ENCODE peak calls at places on chromosomes 13 and 19, in six cellular contexts. B is AG04450; M is naive thymus-derived CD4-positive, alpha-beta T cell; R is ovary; L is lung; W is upper lobe of left lung. G is an unnamed sample.

GRCh38 chr13:77390391-77390790 is 63.5 kb upstream of the MYCBP2 start:
- DNase-seq in M (no peak), W (no peak), R (no peak), L (no peak), B (no peak), G (no peak)

GRCh38 chr13:113947321-113948033 is 26.4 kb downstream of the C13orf46 start:
- DNase-seq in M (no peak), B (no peak), W (no peak), R (peak; percentile 66), L (no peak), G (no peak)

GRCh38 chr13:45385320-45385719 is 32.9 kb downstream of the SLC25A30 start:
- DNase-seq in W (no peak), M (no peak), L (no peak), R (no peak), B (no peak), G (no peak)

GRCh38 chr13:72463561-72463960 is 263.9 kb downstream of the MZT1 start:
- DNase-seq in B (no peak), L (no peak), M (no peak), W (no peak), R (no peak), G (no peak)

GRCh38 chr13:33797622-33798021 is 20.3 kb upstream of the RFC3 start:
- DNase-seq in L (no peak), M (no peak), W (no peak), R (no peak), B (no peak), G (no peak)

GRCh38 chr19:870963-871401 is 11.5 kb downstream of the CFD start:
- DNase-seq in W (no peak), M (no peak), L (no peak), B (no peak), R (peak; percentile 74), G (no peak)

GRCh38 chr19:50046649-50047503 is 21.1 kb downstream of the ZNF473 start:
- DNase-seq in R (no peak), M (peak; percentile 55), L (peak; percentile 62), B (no peak), W (peak; percentile 59), G (peak; percentile 25)

GRCh38 chr13:45122941-45123340 is 2.6 kb downstream of the GTF2F2 start:
- DNase-seq in L (no peak), R (no peak), M (no peak), W (no peak), B (no peak), G (no peak)

GRCh38 chr13:75447493-75447892 is 34.5 kb downstream of the TBC1D4 start:
- DNase-seq in M (no peak), B (no peak), R (no peak), W (no peak), L (no peak), G (no peak)

GRCh38 chr19:19545707-19546106 is 7.6 kb downstream of the CILP2 start:
- DNase-seq in L (no peak), W (no peak), M (no peak), B (no peak), R (no peak), G (no peak)

GRCh38 chr19:18593367-18594095 is 4.9 kb downstream of the REX1BD start:
- DNase-seq in R (peak; percentile 57), W (no peak), B (no peak), M (no peak), L (no peak), G (no peak)

GRCh38 chr19:6572217-6572616 is 18.7 kb downstream of the CD70 start:
- DNase-seq in W (peak; percentile 46), L (peak; percentile 31), M (no peak), B (no peak), R (no peak), G (no peak)

GRCh38 chr13:67515895-67516294 is 285.8 kb upstream of the PCDH9 start:
- DNase-seq in B (peak; percentile 66), W (no peak), M (no peak), R (no peak), L (no peak), G (no peak)

GRCh38 chr19:27971071-27971470 is 1241.9 kb downstream of the UQCRFS1 start:
- DNase-seq in R (no peak), L (no peak), M (no peak), W (no peak), B (no peak), G (no peak)

GRCh38 chr19:29232315-29232852 is 19.4 kb upstream of the UQCRFS1 start:
- DNase-seq in M (no peak), L (no peak), R (no peak), B (no peak), W (no peak), G (no peak)

GRCh38 chr13:113393226-113393571 is 29.3 kb upstream of the GRTP1 start:
- DNase-seq in M (peak; percentile 13), B (no peak), W (no peak), R (no peak), L (no peak), G (no peak)

GRCh38 chr13:44044544-44045178 is 165.0 kb downstream of the LACC1 start:
- DNase-seq in M (no peak), B (no peak), L (no peak), R (no peak), W (no peak), G (no peak)

GRCh38 chr19:35006342-35006998 is 6.3 kb downstream of the GRAMD1A start:
- DNase-seq in W (peak; percentile 80), M (no peak), R (no peak), L (peak; percentile 76), B (no peak), G (no peak)

GRCh38 chr13:43132228-43132627 is 108.8 kb downstream of the DNAJC15 start:
- DNase-seq in R (no peak), L (no peak), M (no peak), W (no peak), B (no peak), G (no peak)

GRCh38 chr13:102701331-102701730 is 6.5 kb upstream of the METTL21C start:
- DNase-seq in L (no peak), B (no peak), R (no peak), M (no peak), W (no peak), G (no peak)

GRCh38 chr13:50220938-50221337 is 205.7 kb downstream of the KCNRG start:
- DNase-seq in L (no peak), W (peak; percentile 40), B (no peak), R (no peak), M (no peak), G (no peak)

GRCh38 chr19:55913643-55914268 is 18.4 kb downstream of the NLRP13 start:
- DNase-seq in B (no peak), L (no peak), M (no peak), R (no peak), W (no peak), G (no peak)

GRCh38 chr13:22012676-22013075 is 341.8 kb downstream of the FGF9 start:
- DNase-seq in M (no peak), L (no peak), B (no peak), W (no peak), R (no peak), G (no peak)

GRCh38 chr19:16258440-16258903 is 60.8 kb downstream of the AP1M1 start:
- DNase-seq in W (peak; percentile 75), B (no peak), M (no peak), L (peak; percentile 64), R (no peak), G (no peak)

GRCh38 chr13:112545866-112546265 is 42.1 kb downstream of the TUBGCP3 start:
- DNase-seq in R (no peak), M (no peak), L (no peak), W (no peak), B (peak; percentile 55), G (no peak)

GRCh38 chr19:4456843-4457653 is 546 bp downstream of the UBXN6 start:
- DNase-seq in L (no peak), W (peak; percentile 47), R (no peak), M (no peak), B (no peak), G (peak; percentile 59)

GRCh38 chr13:98584668-98585397 is 7.9 kb upstream of the STK24 start:
- DNase-seq in L (no peak), R (no peak), M (no peak), B (no peak), W (no peak), G (no peak)

GRCh38 chr13:113969973-113970611 is 3.8 kb downstream of the C13orf46 start:
- DNase-seq in W (peak; percentile 91), R (peak; percentile 9), B (no peak), L (peak; percentile 81), M (no peak), G (no peak)

GRCh38 chr19:9453953-9454352 is 18.6 kb upstream of the ZNF266 start:
- DNase-seq in W (no peak), B (no peak), R (no peak), M (no peak), L (no peak), G (no peak)
- H3K9me3 ChIP-seq in W (peaks cover 32% of the 10 kb centered on the region), B (peaks cover 38% of the 10 kb centered on the region), R (no peaks in the 10 kb centered on the region), M (peaks cover 8% of the 10 kb centered on the region), L (peaks cover 19% of the 10 kb centered on the region), G (peaks cover 22% of the 10 kb centered on the region)

DNA sequence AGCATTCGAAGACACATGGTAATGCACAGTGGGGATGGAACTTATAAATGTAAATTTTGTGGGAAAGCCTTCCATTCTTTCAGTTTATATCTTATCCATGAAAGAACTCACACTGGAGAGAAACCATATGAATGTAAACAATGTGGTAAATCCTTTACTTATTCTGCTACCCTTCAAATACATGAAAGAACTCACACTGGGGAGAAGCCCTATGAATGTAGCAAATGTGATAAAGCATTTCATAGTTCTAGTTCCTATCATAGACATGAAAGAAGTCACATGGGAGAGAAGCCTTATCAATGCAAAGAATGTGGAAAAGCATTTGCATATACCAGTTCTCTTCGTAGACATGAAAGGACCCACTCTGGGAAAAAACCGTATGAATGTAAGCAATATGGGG is 16.2 kb upstream of the ZNF763 start:
- DNase-seq in B (no peak), M (no peak), L (no peak), W (no peak), R (no peak), G (no peak)
- H3K9me3 ChIP-seq in B (peaks cover 78% of the 10 kb centered on the region), M (peaks cover 63% of the 10 kb centered on the region), L (peaks cover 64% of the 10 kb centered on the region), W (peaks cover 79% of the 10 kb centered on the region), R (peaks cover 5% of the 10 kb centered on the region), G (peaks cover 68% of the 10 kb centered on the region)

GRCh38 chr19:52115526-52116053 is 20.0 kb upstream of the ZNF841 start:
- DNase-seq in R (no peak), W (no peak), M (no peak), B (no peak), L (no peak), G (no peak)

GRCh38 chr19:52114691-52115090 is 19.1 kb upstream of the ZNF841 start:
- DNase-seq in B (no peak), R (no peak), W (no peak), M (no peak), L (no peak), G (no peak)

GRCh38 chr19:52110780-52111179 is 15.2 kb upstream of the ZNF841 start:
- DNase-seq in W (no peak), R (no peak), B (no peak), M (no peak), L (no peak), G (no peak)

DNA sequence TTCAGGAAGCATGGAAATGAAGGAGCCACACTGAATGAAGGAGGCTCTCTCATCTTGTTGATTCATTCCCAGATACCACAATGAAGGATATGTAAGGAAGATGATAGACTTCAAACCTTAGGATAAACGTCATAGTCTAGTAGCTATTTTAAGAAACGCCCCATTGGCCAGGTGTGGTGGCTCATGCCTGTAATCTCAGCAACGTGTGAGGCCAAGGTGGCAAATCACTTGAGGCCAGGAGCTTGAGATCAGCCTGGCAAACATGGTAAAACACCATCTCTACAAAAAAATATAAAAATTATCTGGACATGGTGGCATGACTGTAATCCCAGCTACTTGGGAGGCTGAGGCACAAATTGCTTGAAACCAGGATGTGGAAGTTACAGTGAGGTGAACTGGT is 17.1 kb upstream of the ZNF841 start:
- DNase-seq in W (no peak), L (no peak), B (no peak), M (no peak), R (no peak), G (no peak)
- H3K9me3 ChIP-seq in W (peaks cover 89% of the 10 kb centered on the region), L (peaks cover 29% of the 10 kb centered on the region), B (peaks cover 41% of the 10 kb centered on the region), M (peaks cover 68% of the 10 kb centered on the region), R (peaks cover 9% of the 10 kb centered on the region), G (peaks cover 51% of the 10 kb centered on the region)

GRCh38 chr13:51916962-51917361 is 55.2 kb downstream of the CCDC70 start:
- DNase-seq in L (no peak), R (no peak), M (no peak), B (no peak), W (no peak), G (no peak)
- H3K9me3 ChIP-seq in L (no peaks in the 10 kb centered on the region), R (no peaks in the 10 kb centered on the region), M (no peaks in the 10 kb centered on the region), B (no peaks in the 10 kb centered on the region), W (no peaks in the 10 kb centered on the region), G (no peaks in the 10 kb centered on the region)

G was measured in T-helper 17 cell.